ENCODE peak calls at places on chromosomes 13 and 19, in eight cellular contexts. N, X, H, G, I, Z, Q and B are unnamed samples.

GRCh38 chr19:21432590-21432989 is 35.7 kb downstream of the ZNF493 start:
- DNase-seq in G (no peak), H (no peak), N (no peak), Q (no peak), I (no peak), X (peak; percentile 2), Z (no peak), B (no peak)

GRCh38 chr13:37014609-37015008 is 14.0 kb downstream of the EXOSC8 start:
- DNase-seq in N (no peak), Z (no peak), I (no peak), X (no peak), H (no peak), Q (no peak), G (no peak), B (peak; percentile 11)

GRCh38 chr13:82833928-82834327 is 1048.3 kb downstream of the SLITRK1 start:
- DNase-seq in N (no peak), Q (no peak), I (no peak), H (no peak), G (no peak), X (peak; percentile 2), Z (no peak), B (peak; percentile 2)

GRCh38 chr13:63433546-63434150 is 2018.0 kb upstream of the PCDH20 start:
- DNase-seq in I (no peak), Q (peak; percentile 50), N (no peak), Z (no peak), G (no peak), X (peak; percentile 18), H (no peak), B (peak; percentile 40)

GRCh38 chr13:102091231-102091630 is 310.6 kb downstream of the FGF14 start:
- DNase-seq in X (peak; percentile 25), Q (peak; percentile 7), Z (no peak), H (no peak), N (no peak), I (peak; percentile 66), G (peak; percentile 72), B (no peak)

GRCh38 chr13:51525567-51526165 is 58.6 kb upstream of the WDFY2 start:
- DNase-seq in H (no peak), G (no peak), X (peak; percentile 72), Q (peak; percentile 23), N (no peak), Z (no peak), I (no peak), B (peak; percentile 71)

GRCh38 chr13:114173753-114174152 is 5.3 kb upstream of the CFAP97D2 start:
- DNase-seq in H (no peak), Z (no peak), Q (no peak), I (no peak), G (no peak), X (peak; percentile 18), N (no peak), B (no peak)

GRCh38 chr19:16342002-16342715 is 17.5 kb downstream of the KLF2 start:
- DNase-seq in X (no peak), Q (no peak), G (no peak), N (peak; percentile 68), H (no peak), I (no peak), Z (no peak), B (peak; percentile 51)

GRCh38 chr13:44244288-44244687 is 129.3 kb upstream of the SERP2 start:
- DNase-seq in X (no peak), H (no peak), Z (no peak), Q (peak; percentile 77), I (no peak), N (no peak), G (no peak), B (peak; percentile 55)

GRCh38 chr13:31274345-31274870 is 74.6 kb downstream of the B3GLCT start:
- DNase-seq in Z (no peak), H (no peak), X (no peak), Q (no peak), N (peak; percentile 19), I (no peak), G (no peak), B (peak; percentile 32)

GRCh38 chr13:101945435-101945834 is 456.4 kb downstream of the FGF14 start:
- DNase-seq in N (no peak), I (peak; percentile 41), H (no peak), G (peak; percentile 29), X (no peak), Z (no peak), Q (no peak), B (no peak)

GRCh38 chr13:62512194-62513141 is 1096.8 kb upstream of the PCDH20 start:
- DNase-seq in Q (peak; percentile 58), H (no peak), X (peak; percentile 26), I (peak; percentile 20), Z (no peak), N (no peak), G (peak; percentile 69), B (peak; percentile 22)

GRCh38 chr13:112981361-112981905 is 12.4 kb downstream of the MCF2L start:
- DNase-seq in X (no peak), G (no peak), Z (no peak), H (no peak), I (no peak), Q (no peak), N (no peak), B (no peak)

GRCh38 chr13:112980441-112980840 is 11.4 kb downstream of the MCF2L start:
- DNase-seq in N (no peak), I (no peak), Q (no peak), H (no peak), Z (no peak), X (no peak), G (no peak), B (no peak)

GRCh38 chr13:112983042-112983305 is 14.0 kb downstream of the MCF2L start:
- DNase-seq in H (no peak), G (no peak), I (no peak), N (no peak), Q (no peak), X (no peak), Z (no peak), B (no peak)

GRCh38 chr13:112983428-112984196 is 14.6 kb downstream of the MCF2L start:
- DNase-seq in Q (no peak), H (no peak), G (no peak), N (peak; percentile 55), I (no peak), X (no peak), Z (no peak), B (no peak)

DNA sequence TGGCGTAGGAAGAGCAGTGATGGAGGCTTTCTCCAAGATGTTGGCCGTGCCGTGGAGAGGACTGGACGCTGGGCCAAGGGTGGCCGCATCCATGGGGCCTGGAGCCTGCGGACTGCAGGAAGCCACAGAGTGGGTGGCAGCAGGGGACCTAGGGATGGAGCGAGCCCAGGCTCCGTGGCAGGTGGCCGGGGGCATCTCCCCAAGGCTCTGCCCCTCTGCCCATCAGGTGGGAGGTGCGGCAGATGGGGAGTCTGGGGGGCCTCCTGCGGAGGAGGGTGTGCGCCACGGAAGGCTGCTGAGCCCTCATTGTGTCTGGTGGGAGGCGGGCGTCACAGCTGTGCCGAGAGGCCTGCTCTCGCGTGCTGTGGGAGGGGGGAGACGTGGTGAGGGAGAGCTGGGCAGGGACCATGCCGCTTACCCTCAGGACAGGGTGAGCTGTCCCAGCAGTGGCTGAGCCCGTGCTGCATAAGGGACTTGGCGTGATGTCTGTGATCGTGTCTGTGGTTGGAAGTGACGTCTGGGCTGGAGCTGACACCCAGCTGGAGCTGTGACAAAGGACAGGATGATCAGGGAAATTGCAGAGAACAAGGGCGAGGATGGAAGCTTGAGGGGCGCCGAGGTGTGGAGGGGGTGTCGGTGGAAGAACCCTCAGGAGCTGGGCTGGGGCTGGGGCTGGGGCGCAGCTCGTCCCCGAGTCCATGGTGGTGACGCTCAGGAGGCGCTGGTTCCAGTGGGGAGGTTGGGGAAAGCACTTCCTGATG is 13.4 kb downstream of the MCF2L start:
- DNase-seq in H (no peak), G (no peak), I (no peak), N (no peak), X (no peak), Q (no peak), Z (no peak), B (no peak)
- H3K4me3 ChIP-seq in H (peak overlapping the region; percentile 37), G (no peak overlapping the region), I (no peak overlapping the region), N (peak overlapping the region; percentile 57), X (no peak overlapping the region), Q (no peak overlapping the region), Z (peak overlapping the region; percentile 34), B (no peak overlapping the region)

GRCh38 chr19:2151339-2152229 is at the start of gene AP3D1:
- DNase-seq in G (peak; percentile 100), X (peak; percentile 99), Z (peak; percentile 100), Q (peak; percentile 98), N (peak; percentile 100), I (peak; percentile 100), H (peak; percentile 100), B (peak; percentile 100)
- TF ChIP-seq CTCF in G (no peak), X (no peak), Z (peak; percentile 5), Q (no peak), N (no peak), I (no peak), H (no peak), B (no peak)

GRCh38 chr13:107765724-107766436 is 449.5 kb downstream of the LIG4 start:
- DNase-seq in N (no peak), I (peak; percentile 59), G (no peak), Q (peak; percentile 47), Z (no peak), X (no peak), H (no peak), B (peak; percentile 2)
- H3K4me3 ChIP-seq in N (no peak overlapping the region), I (peak overlapping the region; percentile 22), G (no peak overlapping the region), Q (peak overlapping the region; percentile 12), Z (no peak overlapping the region), X (no peak overlapping the region), H (no peak overlapping the region), B (no peak overlapping the region)

GRCh38 chr19:518292-519231 is 11.3 kb downstream of the TPGS1 start:
- DNase-seq in I (no peak), Q (no peak), G (peak; percentile 76), N (no peak), X (no peak), Z (no peak), H (no peak), B (peak; percentile 91)
- TF ChIP-seq CTCF in I (no peak), Q (no peak), G (peak; percentile 29), N (no peak), X (peak; percentile 21), Z (no peak), H (no peak), B (no peak)

GRCh38 chr13:41311607-41312500 is 787 bp downstream of the NAA16 start:
- DNase-seq in N (peak; percentile 32), Q (peak; percentile 35), H (no peak), Z (peak; percentile 65), G (peak; percentile 62), I (peak; percentile 8), X (peak; percentile 28), B (peak; percentile 55)

GRCh38 chr13:41315466-41316047 is 4.5 kb downstream of the NAA16 start:
- DNase-seq in Z (no peak), I (no peak), N (no peak), X (peak; percentile 18), H (no peak), G (no peak), Q (no peak), B (peak; percentile 33)

GRCh38 chr13:41313659-41314197 is 2.7 kb downstream of the NAA16 start:
- DNase-seq in H (no peak), N (no peak), G (no peak), I (no peak), X (no peak), Q (no peak), Z (no peak), B (no peak)

GRCh38 chr13:41310963-41311606 is at the start of gene NAA16:
- DNase-seq in N (peak; percentile 94), G (peak; percentile 95), H (peak; percentile 72), I (peak; percentile 87), Z (peak; percentile 94), Q (peak; percentile 86), X (peak; percentile 83), B (peak; percentile 91)

DNA sequence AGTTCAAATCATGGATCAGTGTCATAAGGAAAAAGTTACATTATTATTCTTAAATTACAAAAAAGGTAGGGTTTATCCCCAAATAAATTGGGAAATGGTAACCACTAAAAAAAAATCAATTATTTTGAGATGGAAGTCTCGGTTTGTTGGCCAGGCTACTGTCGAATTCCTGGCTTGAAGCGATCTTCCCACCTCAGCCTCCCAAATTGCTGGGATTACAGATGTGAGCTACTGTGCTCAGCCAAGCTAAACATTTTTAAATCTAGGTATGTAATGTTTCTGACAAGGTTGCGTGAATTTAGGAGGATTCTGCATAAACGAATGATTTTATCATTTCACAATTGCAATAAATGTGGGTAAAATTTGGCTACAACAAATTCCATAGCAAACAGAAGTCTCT is 2.0 kb downstream of the NAA16 start:
- DNase-seq in H (no peak), G (peak; percentile 17), Z (no peak), N (no peak), I (no peak), Q (no peak), X (no peak), B (no peak)
- H3K4me3 ChIP-seq in H (peak overlapping the region; percentile 98), G (peak overlapping the region; percentile 84), Z (peak overlapping the region; percentile 97), N (no peak overlapping the region), I (no peak overlapping the region), Q (peak overlapping the region; percentile 89), X (peak overlapping the region; percentile 11), B (peak overlapping the region; percentile 97)